ENCODE peak calls at places on chromosome 4, in four cellular contexts. N is NCI-H2081, X is T-cell, E is COR-L47. T is an unnamed sample.

GRCh38 chr4:23021040-23021439 is 328.3 kb downstream of the GBA3 start:
- DNase-seq in E (no peak), X (no peak), N (no peak), T (no peak)

GRCh38 chr4:13266687-13267086 is 217.5 kb downstream of the RAB28 start:
- DNase-seq in X (no peak), N (no peak), E (no peak), T (no peak)

GRCh38 chr4:23476514-23477090 is 413.2 kb downstream of the PPARGC1A start:
- DNase-seq in E (no peak), N (no peak), X (no peak), T (no peak)

GRCh38 chr4:74873545-74874295 is 59.2 kb upstream of the PARM1 start:
- DNase-seq in N (peak), X (no peak), E (peak), T (no peak)

GRCh38 chr4:8840816-8841455 is 30.7 kb downstream of the HMX1 start:
- DNase-seq in N (no peak), X (no peak), E (no peak), T (peak)

GRCh38 chr4:131093303-131093702 is 1997.4 kb downstream of the C4orf33 start:
- DNase-seq in X (no peak), E (no peak), N (no peak), T (no peak)

GRCh38 chr4:3291969-3292570 is 751 bp upstream of the RGS12 start:
- DNase-seq in X (no peak), E (peak), N (peak), T (peak)

GRCh38 chr4:73067971-73068394 is 1.5 kb downstream of the COX18 start:
- DNase-seq in X (no peak), N (no peak), E (no peak), T (no peak)

GRCh38 chr4:48801739-48802138 is 21.7 kb upstream of the FRYL start:
- DNase-seq in E (no peak), X (no peak), N (no peak), T (no peak)

GRCh38 chr4:162406637-162407370 is 243.0 kb upstream of the FSTL5 start:
- DNase-seq in N (no peak), X (no peak), E (no peak), T (no peak)

GRCh38 chr4:114087596-114088230 is 108.3 kb upstream of the ARSJ start:
- DNase-seq in E (no peak), X (no peak), N (no peak), T (no peak)